ENCODE peak calls at places on chromosomes 1 and 21, in six cellular contexts. D is H9, V is right cardiac atrium, T is Panc1, W is psoas muscle, M is PC-9. O is an unnamed sample. For H3K4me1, the result is how much of the 10 kb centered on the place peaks cover.

GRCh38 chr1:220498188-220498587 is 29.7 kb upstream of the MARK1 start:
- DNase-seq in T (no peak), M (no peak), D (no peak), V (no peak), W (no peak), O (peak)

GRCh38 chr1:43251024-43251423 is 18.8 kb upstream of the TMEM125 start:
- DNase-seq in D (no peak), V (no peak), W (no peak), T (no peak), M (no peak), O (no peak)

GRCh38 chr1:171048014-171048413 is 42.7 kb upstream of the FMO3 start:
- DNase-seq in V (no peak), D (no peak), W (no peak), M (no peak), T (no peak), O (no peak)

GRCh38 chr1:1540015-1540816 is at the start of gene TMEM240:
- DNase-seq in M (no peak), T (no peak), W (peak), V (peak), D (peak), O (no peak)

GRCh38 chr1:169115891-169116585 is 9.5 kb downstream of the ATP1B1 start:
- DNase-seq in V (peak), W (peak), M (peak), T (no peak), D (no peak), O (peak)

GRCh38 chr1:201016943-201017827 is 6.3 kb downstream of the KIF21B start:
- DNase-seq in M (no peak), V (peak), T (no peak), D (no peak), W (no peak), O (no peak)

GRCh38 chr1:226203237-226203636 is 16.7 kb upstream of the ACBD3 start:
- DNase-seq in T (no peak), W (no peak), D (no peak), M (no peak), V (no peak), O (no peak)

GRCh38 chr21:39022901-39023693 is 160.2 kb downstream of the PSMG1 start:
- DNase-seq in M (peak), V (peak), T (no peak), D (no peak), W (peak), O (no peak)

GRCh38 chr1:199851453-199851852 is 176.1 kb upstream of the NR5A2 start:
- DNase-seq in M (no peak), T (no peak), V (no peak), D (no peak), W (no peak), O (no peak)

GRCh38 chr1:54460861-54461382 is 54.7 kb upstream of the SSBP3 start:
- DNase-seq in V (no peak), W (no peak), D (no peak), M (no peak), T (no peak), O (no peak)

GRCh38 chr1:151832318-151832984 is 849 bp upstream of the RORC start:
- DNase-seq in W (peak), T (no peak), M (peak), D (no peak), V (peak), O (no peak)

GRCh38 chr1:230283678-230284077 is 142.5 kb downstream of the PGBD5 start:
- DNase-seq in T (no peak), V (no peak), D (no peak), W (no peak), M (no peak), O (no peak)

GRCh38 chr1:68229927-68230812 is 2.2 kb downstream of the WLS start:
- DNase-seq in V (no peak), M (no peak), D (no peak), W (no peak), T (no peak), O (peak)

GRCh38 chr1:240210026-240210425 is 118.3 kb downstream of the FMN2 start:
- DNase-seq in V (no peak), M (no peak), W (no peak), T (no peak), D (no peak), O (no peak)

GRCh38 chr1:59142663-59143487 is 154.0 kb upstream of the FGGY start:
- DNase-seq in V (no peak), T (peak), M (peak), D (no peak), W (no peak), O (peak)

GRCh38 chr1:57468661-57469523 is 45.0 kb upstream of the DAB1 start:
- DNase-seq in M (no peak), T (no peak), W (no peak), D (no peak), V (no peak), O (no peak)

GRCh38 chr1:175013445-175013844 is 9.8 kb downstream of the MRPS14 start:
- DNase-seq in W (no peak), M (no peak), V (no peak), D (no peak), T (no peak), O (no peak)

GRCh38 chr1:187310038-187310437 is 481.3 kb downstream of the PLA2G4A start:
- DNase-seq in T (no peak), V (no peak), D (no peak), M (no peak), W (no peak), O (no peak)

GRCh38 chr1:154323493-154323892 is 1.8 kb upstream of the ATP8B2 start:
- DNase-seq in V (no peak), W (no peak), D (no peak), T (no peak), M (no peak), O (no peak)
- H3K4me1 ChIP-seq in V (under half), W (under half), D (under half), T (under half), M (under half), O (under half)

GRCh38 chr1:244318512-244318911 is 133.2 kb downstream of the ADSS2 start:
- DNase-seq in V (no peak), W (no peak), D (no peak), M (no peak), T (no peak), O (no peak)
- H3K4me1 ChIP-seq in V (under half), W (under half), D (under half), M (under half), T (under half), O (under half)

GRCh38 chr1:118920124-118920675 is 67.9 kb downstream of the TBX15 start:
- DNase-seq in D (no peak), T (no peak), M (no peak), W (no peak), V (no peak), O (no peak)

GRCh38 chr1:118918940-118919259 is 69.2 kb downstream of the TBX15 start:
- DNase-seq in D (no peak), W (no peak), V (no peak), T (no peak), M (no peak), O (no peak)

GRCh38 chr1:118914379-118915161 is 73.6 kb downstream of the TBX15 start:
- DNase-seq in W (no peak), T (no peak), D (no peak), M (no peak), V (no peak), O (no peak)

GRCh38 chr1:118921994-118922393 is 66.1 kb downstream of the TBX15 start:
- DNase-seq in V (no peak), T (no peak), M (no peak), D (no peak), W (no peak), O (no peak)

GRCh38 chr1:118918230-118918939 is 69.8 kb downstream of the TBX15 start:
- DNase-seq in D (no peak), T (no peak), V (no peak), M (no peak), W (no peak), O (no peak)
- H3K4me1 ChIP-seq in D (under half), T (under half), V (under half), M (under half), W (under half), O (under half)

GRCh38 chr1:207024202-207025143 is 8.1 kb downstream of the C1orf116 start:
- DNase-seq in D (no peak), M (peak), T (no peak), V (peak), W (no peak), O (no peak)

GRCh38 chr1:207025144-207025880 is 7.2 kb downstream of the C1orf116 start:
- DNase-seq in T (no peak), W (no peak), M (peak), V (no peak), D (peak), O (no peak)

GRCh38 chr1:207021876-207022596 is 10.5 kb downstream of the C1orf116 start:
- DNase-seq in T (no peak), W (no peak), D (no peak), V (no peak), M (no peak), O (no peak)

GRCh38 chr1:207021139-207021861 is 11.3 kb downstream of the C1orf116 start:
- DNase-seq in V (no peak), D (no peak), M (no peak), W (no peak), T (no peak), O (peak)

DNA sequence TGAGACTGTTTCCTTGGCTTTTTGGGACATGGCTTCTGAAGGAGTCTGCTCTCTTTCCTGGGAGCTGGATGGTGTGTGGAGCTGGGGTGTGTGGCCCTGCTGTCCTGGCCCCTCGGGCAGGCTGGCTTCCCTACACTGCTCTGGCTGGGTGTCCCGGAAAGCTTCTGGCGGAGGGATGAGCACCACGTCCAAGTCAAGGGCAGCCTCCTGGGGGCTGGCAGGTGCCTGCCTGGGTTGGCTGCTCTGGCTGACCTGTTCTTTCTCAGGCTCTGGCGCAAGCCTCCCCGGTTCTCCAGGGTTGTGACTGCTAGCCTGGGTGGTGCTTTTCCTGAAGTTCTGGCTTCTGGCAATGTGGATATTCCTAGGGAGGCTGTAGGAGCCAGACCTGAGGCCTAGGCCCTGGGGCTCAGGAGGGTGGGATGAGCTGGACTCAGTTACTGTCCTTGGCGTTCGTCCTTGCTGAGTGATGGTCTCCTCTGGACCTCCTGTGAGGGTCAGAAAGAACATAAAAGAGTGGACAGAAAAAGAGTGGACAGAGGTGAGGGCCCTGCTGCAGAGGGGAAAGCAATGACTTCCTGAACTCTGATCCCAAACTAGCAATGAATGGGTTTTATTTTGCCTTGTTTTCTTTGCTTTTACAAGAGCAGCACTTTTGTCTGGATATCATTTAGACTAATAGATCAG is 9.4 kb downstream of the C1orf116 start:
- DNase-seq in M (no peak), W (no peak), V (no peak), T (no peak), D (no peak), O (no peak)
- H3K4me1 ChIP-seq in M (half or more), W (under half), V (under half), T (under half), D (under half), O (half or more)

GRCh38 chr1:203591626-203592025 is 35.0 kb upstream of the ATP2B4 start:
- DNase-seq in M (no peak), T (no peak), V (no peak), W (no peak), D (no peak), O (no peak)
- H3K4me1 ChIP-seq in M (under half), T (under half), V (under half), W (under half), D (under half), O (under half)

DNA sequence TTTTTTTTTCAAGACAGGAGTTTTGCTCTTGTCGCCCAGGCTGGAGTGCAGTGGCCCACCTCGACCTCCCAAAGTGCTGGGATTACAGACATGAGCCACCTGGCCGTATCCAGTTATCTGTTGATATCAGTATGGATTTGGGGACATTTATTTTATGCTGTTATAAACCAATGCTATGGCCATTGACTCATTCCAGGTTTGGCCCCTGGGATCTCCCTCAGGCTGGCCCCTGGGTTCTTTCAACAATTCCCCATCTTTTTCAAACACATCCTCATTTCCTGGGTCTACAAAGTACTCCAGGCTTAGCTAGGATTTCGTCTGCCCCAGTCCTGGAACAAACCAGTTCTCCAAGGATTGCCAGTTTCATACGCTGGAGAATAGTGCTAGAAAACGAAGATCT is 44.1 kb downstream of the WDR4 start:
- DNase-seq in M (no peak), T (no peak), W (no peak), D (no peak), V (no peak), O (no peak)
- H3K4me1 ChIP-seq in M (under half), T (under half), W (under half), D (under half), V (under half), O (under half)

DNA sequence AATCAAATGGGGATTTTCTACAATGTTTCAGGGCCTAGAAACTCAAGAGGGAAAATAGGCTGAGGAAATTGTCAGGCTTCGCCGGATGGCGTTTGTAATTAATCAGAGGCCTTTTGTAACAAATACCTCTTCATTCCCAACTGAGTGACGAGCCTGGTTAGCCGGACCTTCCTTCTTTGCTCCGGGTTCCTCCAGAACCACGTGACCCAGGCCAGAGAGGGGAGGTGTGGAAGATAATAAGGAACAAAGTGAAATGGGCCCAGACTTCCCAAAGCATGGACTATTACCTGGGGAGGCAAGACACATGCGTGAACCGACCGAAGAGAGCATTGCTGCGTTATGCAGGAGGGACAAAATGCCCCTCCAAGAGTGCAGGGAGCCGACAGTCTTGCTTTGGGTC is 7.5 kb upstream of the IGSF21 start:
- DNase-seq in V (no peak), T (no peak), D (no peak), M (no peak), W (no peak), O (no peak)
- H3K4me1 ChIP-seq in V (under half), T (under half), D (under half), M (under half), W (under half), O (under half)

O was measured in foreskin keratinocyte.